ENCODE peak calls at places on chromosomes 5 and 9, in five cellular contexts. Q is T-cell, V is GM23338, E is HT-29, Z is EH. A is an unnamed sample.

GRCh38 chr5:59893061-59893435 is 478 bp downstream of the PDE4D start:
- DNase-seq in V (peak), E (no peak), Z (no peak), Q (no peak), A (no peak)

GRCh38 chr5:42526179-42526578 is 102.9 kb downstream of the GHR start:
- DNase-seq in V (no peak), E (no peak), Q (no peak), Z (no peak), A (no peak)

GRCh38 chr9:130995399-130995941 is 13.5 kb upstream of the LAMC3 start:
- DNase-seq in V (peak), E (peak), Z (peak), Q (no peak), A (no peak)

GRCh38 chr9:82101475-82101874 is 112.9 kb downstream of the SPATA31D1 start:
- DNase-seq in Z (peak), V (peak), E (no peak), Q (no peak), A (peak)

GRCh38 chr9:110427497-110428104 is 89.9 kb upstream of the TXNDC8 start:
- DNase-seq in E (peak), Q (no peak), Z (peak), V (peak), A (peak)

GRCh38 chr5:145246379-145246778 is 588.8 kb downstream of the PRELID2 start:
- DNase-seq in E (no peak), Q (no peak), Z (no peak), V (no peak), A (no peak)

GRCh38 chr9:78559449-78559885 is 262.5 kb downstream of the PSAT1 start:
- DNase-seq in Q (no peak), Z (peak), V (no peak), E (no peak), A (no peak)

GRCh38 chr5:530001-530400 is 5.8 kb upstream of the SLC9A3 start:
- DNase-seq in E (no peak), V (no peak), Z (no peak), Q (no peak), A (peak)

GRCh38 chr9:78365979-78366697 is 69.2 kb downstream of the PSAT1 start:
- DNase-seq in E (peak), Q (no peak), V (peak), Z (peak), A (peak)

GRCh38 chr5:154446183-154447073 is 631 bp downstream of the SAP30L start:
- DNase-seq in Q (peak), Z (peak), E (peak), V (peak), A (peak)

GRCh38 chr5:81422671-81423070 is 28.7 kb upstream of the ACOT12 start:
- DNase-seq in Z (peak), Q (no peak), E (no peak), V (no peak), A (no peak)

GRCh38 chr9:97038909-97039781 is at the start of gene CTSV:
- DNase-seq in V (peak), E (peak), Z (peak), Q (peak), A (peak)

GRCh38 chr5:133049726-133050048 is 2.1 kb upstream of the HSPA4 start:
- DNase-seq in Q (no peak), V (no peak), E (peak), Z (no peak), A (no peak)

GRCh38 chr9:131056781-131057506 is 39.4 kb upstream of the AIF1L start:
- DNase-seq in Z (no peak), Q (no peak), V (no peak), E (no peak), A (no peak)

GRCh38 chr5:1375871-1376850 is 31.3 kb upstream of the CLPTM1L start:
- DNase-seq in Z (no peak), E (no peak), V (no peak), Q (no peak), A (no peak)

GRCh38 chr5:86881493-86882090 is 263.9 kb downstream of the COX7C start:
- DNase-seq in E (no peak), Q (no peak), V (no peak), Z (no peak), A (no peak)

GRCh38 chr9:107170801-107171200 is 112.3 kb upstream of the RAD23B start:
- DNase-seq in Q (no peak), Z (no peak), V (no peak), E (no peak), A (peak)

GRCh38 chr5:543351-543750 is 19.1 kb upstream of the SLC9A3 start:
- DNase-seq in V (no peak), Q (no peak), E (no peak), Z (no peak), A (no peak)

GRCh38 chr9:99752710-99753109 is 69.0 kb upstream of the NR4A3 start:
- DNase-seq in Q (no peak), E (no peak), Z (peak), V (no peak), A (no peak)

GRCh38 chr9:114898741-114899140 is 31.6 kb downstream of the TNFSF8 start:
- DNase-seq in Q (peak), Z (no peak), V (no peak), E (no peak), A (peak)

GRCh38 chr5:180080670-180081280 is 9.2 kb upstream of the RNF130 start:
- DNase-seq in Z (no peak), E (no peak), V (no peak), Q (no peak), A (no peak)

GRCh38 chr5:43609752-43610151 is 6.8 kb downstream of the NNT start:
- DNase-seq in V (no peak), Z (peak), Q (no peak), E (peak), A (peak)

GRCh38 chr9:131672451-131672850 is 67.4 kb downstream of the RAPGEF1 start:
- DNase-seq in Z (no peak), Q (no peak), V (no peak), E (no peak), A (no peak)

GRCh38 chr5:13746026-13746425 is 198.5 kb downstream of the DNAH5 start:
- DNase-seq in Q (no peak), Z (peak), V (no peak), E (no peak), A (no peak)

GRCh38 chr9:72524820-72525539 is 3.6 kb downstream of the TMC1 start:
- DNase-seq in E (peak), V (peak), Z (peak), Q (no peak), A (no peak)

GRCh38 chr9:124280176-124280691 is 22.5 kb downstream of the NEK6 start:
- DNase-seq in E (no peak), V (no peak), Q (no peak), Z (peak), A (no peak)

GRCh38 chr5:33850100-33850594 is 41.6 kb downstream of the ADAMTS12 start:
- DNase-seq in Q (no peak), V (peak), Z (peak), E (peak), A (peak)

GRCh38 chr9:93183663-93184438 is at the start of gene WNK2:
- DNase-seq in Z (peak), Q (no peak), E (peak), V (peak), A (peak)

GRCh38 chr5:172361566-172362238 is 78.1 kb upstream of the UBTD2 start:
- DNase-seq in E (no peak), Z (peak), V (no peak), Q (no peak), A (no peak)

GRCh38 chr9:38338359-38339014 is 54.0 kb upstream of the ALDH1B1 start:
- DNase-seq in E (no peak), V (no peak), Z (no peak), Q (no peak), A (no peak)

GRCh38 chr5:173497685-173498084 is 118.8 kb downstream of the BOD1 start:
- DNase-seq in Q (no peak), E (no peak), Z (no peak), V (no peak), A (no peak)

GRCh38 chr9:113701741-113702422 is 174.2 kb upstream of the ZNF618 start:
- DNase-seq in Z (peak), E (no peak), Q (no peak), V (no peak), A (no peak)

GRCh38 chr9:114991861-114992260 is 61.5 kb upstream of the TNFSF8 start:
- DNase-seq in V (no peak), E (no peak), Q (no peak), Z (no peak), A (no peak)

A was measured in MM.1S.